ENCODE peak calls at places on chromosomes 13 and 19, in eight cellular contexts. Y is cardiac fibroblast; U is tibial nerve; J is gastrocnemius medialis; I is CD8-positive, alpha-beta T cell; D is heart right ventricle; T is foreskin fibroblast; M is osteoblast. R is an unnamed sample.

GRCh38 chr13:21402586-21403307 is 56.4 kb downstream of the ZDHHC20 start:
- DNase-seq in Y (peak; percentile 12), U (no peak), J (no peak), I (no peak), D (no peak), T (peak; percentile 35), M (peak; percentile 39), R (peak; percentile 66)

GRCh38 chr13:27536361-27537101 is 83.8 kb downstream of the LNX2 start:
- DNase-seq in Y (no peak), U (no peak), J (no peak), I (no peak), D (no peak), T (no peak), M (no peak), R (peak; percentile 77)

GRCh38 chr19:50906217-50906616 is 5.0 kb downstream of the KLK4 start:
- DNase-seq in Y (peak; percentile 21), U (peak; percentile 21), J (no peak), I (no peak), D (no peak), T (no peak), M (peak; percentile 91), R (no peak)

GRCh38 chr13:86269511-86269910 is 470.3 kb upstream of the SLITRK6 start:
- DNase-seq in Y (no peak), U (no peak), J (no peak), I (no peak), D (no peak), T (no peak), M (no peak), R (no peak)

GRCh38 chr13:102892504-102892903 is 46.7 kb downstream of the ERCC5 start:
- DNase-seq in Y (no peak), U (no peak), J (no peak), I (no peak), D (no peak), T (no peak), M (no peak), R (no peak)

GRCh38 chr13:54709546-54709945 is 1680.9 kb downstream of the OLFM4 start:
- DNase-seq in Y (no peak), U (no peak), J (no peak), I (no peak), D (no peak), T (no peak), M (no peak), R (peak; percentile 1)

GRCh38 chr13:99975626-99976025 is 4.1 kb upstream of the ZIC5 start:
- DNase-seq in Y (no peak), U (no peak), J (no peak), I (no peak), D (no peak), T (no peak), M (no peak), R (no peak)

GRCh38 chr13:64293923-64294322 is 2878.3 kb upstream of the PCDH20 start:
- DNase-seq in Y (peak; percentile 8), U (no peak), J (no peak), I (no peak), D (no peak), T (peak; percentile 4), M (no peak), R (peak; percentile 10)

GRCh38 chr13:63910406-63910957 is 2494.8 kb upstream of the PCDH20 start:
- DNase-seq in Y (peak; percentile 22), U (no peak), J (no peak), I (no peak), D (no peak), T (no peak), M (no peak), R (no peak)

GRCh38 chr13:107770541-107770940 is 444.8 kb downstream of the LIG4 start:
- DNase-seq in Y (no peak), U (no peak), J (no peak), I (no peak), D (no peak), T (no peak), M (peak; percentile 9), R (no peak)

GRCh38 chr19:29271911-29272310 is 59.0 kb upstream of the UQCRFS1 start:
- DNase-seq in Y (no peak), U (no peak), J (no peak), I (no peak), D (no peak), T (no peak), M (no peak), R (no peak)

GRCh38 chr19:17902701-17903100 is 30.1 kb upstream of the CCDC124 start:
- DNase-seq in Y (peak; percentile 31), U (no peak), J (no peak), I (no peak), D (no peak), T (peak; percentile 28), M (peak; percentile 32), R (peak; percentile 76)

GRCh38 chr19:8321760-8322637 is 703 bp downstream of the RPS28 start:
- DNase-seq in Y (no peak), U (no peak), J (no peak), I (no peak), D (no peak), T (no peak), M (peak; percentile 78), R (no peak)

GRCh38 chr19:812049-812816 is 9.5 kb downstream of the PLPPR3 start:
- DNase-seq in Y (no peak), U (no peak), J (no peak), I (no peak), D (no peak), T (no peak), M (no peak), R (no peak)

GRCh38 chr13:29498426-29499040 is 97.0 kb downstream of the SLC7A1 start:
- DNase-seq in Y (no peak), U (no peak), J (no peak), I (no peak), D (no peak), T (no peak), M (no peak), R (no peak)

GRCh38 chr19:33395561-33396550 is 22.3 kb downstream of the CEBPG start:
- DNase-seq in Y (peak; percentile 76), U (peak; percentile 66), J (no peak), I (no peak), D (no peak), T (no peak), M (peak; percentile 100), R (no peak)

GRCh38 chr13:73519720-73520119 is 460.9 kb downstream of the KLF5 start:
- DNase-seq in Y (no peak), U (no peak), J (no peak), I (no peak), D (no peak), T (no peak), M (no peak), R (no peak)

GRCh38 chr19:30666301-30666803 is 294.2 kb downstream of the ZNF536 start:
- DNase-seq in Y (peak; percentile 35), U (peak; percentile 65), J (no peak), I (no peak), D (peak; percentile 27), T (peak; percentile 9), M (no peak), R (peak; percentile 29)

GRCh38 chr19:29539131-29539530 is 13.3 kb downstream of the VSTM2B start:
- DNase-seq in Y (no peak), U (no peak), J (no peak), I (no peak), D (no peak), T (no peak), M (no peak), R (no peak)

GRCh38 chr13:75480691-75481175 is 1.2 kb downstream of the TBC1D4 start:
- DNase-seq in Y (peak; percentile 58), U (peak; percentile 42), J (peak; percentile 81), I (no peak), D (peak; percentile 44), T (peak; percentile 42), M (peak; percentile 63), R (peak; percentile 94)

GRCh38 chr13:30421093-30422055 is 919 bp upstream of the UBE2L5 start:
- DNase-seq in Y (peak; percentile 94), U (peak; percentile 78), J (peak; percentile 53), I (no peak), D (peak; percentile 86), T (peak; percentile 84), M (peak; percentile 97), R (peak; percentile 81)

GRCh38 chr13:75492389-75492788 is 10.4 kb upstream of the TBC1D4 start:
- DNase-seq in Y (peak; percentile 51), U (no peak), J (no peak), I (no peak), D (no peak), T (no peak), M (no peak), R (peak; percentile 9)

GRCh38 chr19:18225702-18226468 is at the start of gene PDE4C:
- DNase-seq in Y (peak; percentile 11), U (no peak), J (no peak), I (no peak), D (peak; percentile 57), T (no peak), M (peak; percentile 87), R (no peak)

GRCh38 chr19:33638167-33639033 is 16.6 kb downstream of the CHST8 start:
- DNase-seq in Y (no peak), U (no peak), J (no peak), I (no peak), D (no peak), T (no peak), M (no peak), R (no peak)

GRCh38 chr19:3697671-3698385 is 2.4 kb downstream of the PIP5K1C start:
- DNase-seq in Y (no peak), U (no peak), J (no peak), I (no peak), D (no peak), T (no peak), M (peak; percentile 78), R (no peak)
- H3K4me3 ChIP-seq in Y (no peak overlapping the region), U (no peak overlapping the region), J (peak overlapping the region; percentile 66), I (no peak overlapping the region), D (peak overlapping the region; percentile 65), T (peak overlapping the region; percentile 90), M (no peak overlapping the region), R (no peak overlapping the region)

GRCh38 chr19:45254044-45254531 is 3.0 kb downstream of the MARK4 start:
- DNase-seq in Y (no peak), U (no peak), J (no peak), I (no peak), D (no peak), T (no peak), M (peak; percentile 85), R (no peak)
- TF ChIP-seq CTCF in Y (peak; percentile 38), U (no peak), J (no peak), I (peak; percentile 19), D (peak; percentile 18), T (peak; percentile 28), M (peak; percentile 15), R (peak; percentile 30)

GRCh38 chr19:49801966-49802661 is 11.0 kb downstream of the FUZ start:
- DNase-seq in Y (peak; percentile 93), U (peak; percentile 99), J (peak; percentile 82), I (no peak), D (peak; percentile 93), T (peak; percentile 79), M (peak; percentile 100), R (peak; percentile 66)
- H3K4me3 ChIP-seq in Y (peak overlapping the region; percentile 37), U (peak overlapping the region; percentile 18), J (peak overlapping the region; percentile 42), I (no peak overlapping the region), D (peak overlapping the region; percentile 50), T (peak overlapping the region; percentile 13), M (peak overlapping the region; percentile 56), R (peak overlapping the region; percentile 10)

GRCh38 chr19:15971217-15971616 is 22.4 kb downstream of the OR10H4 start:
- DNase-seq in Y (no peak), U (no peak), J (no peak), I (no peak), D (no peak), T (no peak), M (no peak), R (peak; percentile 2)
- TF ChIP-seq CTCF in Y (no peak), U (no peak), J (no peak), I (no peak), D (no peak), T (no peak), M (no peak), R (peak; percentile 6)